ENCODE peak calls at places on chromosomes 2 and 18, in nine cellular contexts. K is stimulated activated CD8-positive, alpha-beta memory T cell treated with anti-CD3 and anti-CD28 coated beads, Interleukin-4, amount 100 ng/mL, for 4 hours; E is RWPE1; Y is immature natural killer cell; Q is CD8-positive, alpha-beta memory T cell; N is NCI-H146; L is activated CD4-positive, alpha-beta memory T cell treated with anti-CD3 and anti-CD28 coated beads for 36 hours; S is K562; A is Peyer's patch. V is an unnamed sample.

GRCh38 chr2:138421315-138421970 is 80.1 kb upstream of the SPOPL start:
- DNase-seq in K (no peak), E (peak; percentile 74), Y (no peak), Q (no peak), N (no peak), L (no peak), S (no peak), A (no peak), V (peak; percentile 7)

GRCh38 chr2:240396623-240397541 is 38.6 kb upstream of the GPC1 start:
- DNase-seq in K (no peak), E (no peak), Y (no peak), Q (no peak), N (no peak), L (no peak), S (no peak), A (peak; percentile 21), V (no peak)

GRCh38 chr2:2919574-2920365 is 457.8 kb downstream of the EIPR1 start:
- DNase-seq in K (no peak), E (no peak), Y (no peak), Q (no peak), N (peak; percentile 76), L (no peak), S (no peak), A (no peak), V (no peak)

GRCh38 chr18:52352920-52353319 is 12.9 kb downstream of the DCC start:
- DNase-seq in K (no peak), E (no peak), Y (no peak), Q (no peak), N (no peak), L (no peak), S (no peak), A (no peak), V (no peak)

GRCh38 chr2:216710531-216711282 is 15.4 kb upstream of the IGFBP5 start:
- DNase-seq in K (no peak), E (no peak), Y (no peak), Q (no peak), N (no peak), L (no peak), S (no peak), A (no peak), V (no peak)

GRCh38 chr2:42886921-42887320 is 94.5 kb upstream of the HAAO start:
- DNase-seq in K (no peak), E (no peak), Y (no peak), Q (no peak), N (no peak), L (no peak), S (no peak), A (no peak), V (no peak)

GRCh38 chr2:146659976-146660375 is 1184.9 kb upstream of the ACVR2A start:
- DNase-seq in K (no peak), E (no peak), Y (no peak), Q (no peak), N (no peak), L (no peak), S (no peak), A (no peak), V (no peak)

GRCh38 chr18:78522507-78522906 is 457.1 kb upstream of the SALL3 start:
- DNase-seq in K (no peak), E (no peak), Y (no peak), Q (no peak), N (no peak), L (no peak), S (no peak), A (no peak), V (no peak)

GRCh38 chr2:233840520-233840919 is 13.8 kb downstream of the HJURP start:
- DNase-seq in K (no peak), E (no peak), Y (no peak), Q (no peak), N (no peak), L (no peak), S (no peak), A (no peak), V (no peak)

GRCh38 chr2:109633284-109633961 is 19.3 kb downstream of the SOWAHC start:
- DNase-seq in K (no peak), E (no peak), Y (no peak), Q (no peak), N (no peak), L (peak; percentile 11), S (no peak), A (no peak), V (no peak)

GRCh38 chr18:76544511-76545350 is 49.7 kb upstream of the ZNF516 start:
- DNase-seq in K (no peak), E (no peak), Y (no peak), Q (no peak), N (peak; percentile 67), L (no peak), S (no peak), A (no peak), V (no peak)

GRCh38 chr2:120847700-120848321 is 112.1 kb downstream of the GLI2 start:
- DNase-seq in K (no peak), E (peak; percentile 62), Y (no peak), Q (no peak), N (no peak), L (no peak), S (no peak), A (peak; percentile 43), V (peak; percentile 44)

GRCh38 chr18:9653390-9653789 is 39.0 kb upstream of the PPP4R1 start:
- DNase-seq in K (no peak), E (no peak), Y (no peak), Q (no peak), N (peak; percentile 89), L (no peak), S (no peak), A (no peak), V (no peak)

GRCh38 chr2:111202266-111203040 is 81.7 kb downstream of the BCL2L11 start:
- DNase-seq in K (no peak), E (no peak), Y (no peak), Q (no peak), N (no peak), L (no peak), S (no peak), A (no peak), V (no peak)

GRCh38 chr2:215466097-215466909 is 30.4 kb upstream of the FN1 start:
- DNase-seq in K (no peak), E (no peak), Y (no peak), Q (no peak), N (no peak), L (no peak), S (no peak), A (no peak), V (no peak)

GRCh38 chr2:129827251-129827894 is 152.1 kb upstream of the RAB6C start:
- DNase-seq in K (no peak), E (no peak), Y (no peak), Q (no peak), N (no peak), L (no peak), S (peak; percentile 14), A (no peak), V (peak; percentile 7)

GRCh38 chr2:84031312-84031711 is 427.8 kb downstream of the SUCLG1 start:
- DNase-seq in K (no peak), E (no peak), Y (no peak), Q (no peak), N (no peak), L (no peak), S (no peak), A (no peak), V (no peak)

GRCh38 chr2:70977605-70978205 is 725 bp upstream of the ANKRD53 start:
- DNase-seq in K (no peak), E (peak; percentile 34), Y (peak; percentile 12), Q (no peak), N (peak; percentile 34), L (peak; percentile 66), S (no peak), A (no peak), V (no peak)

GRCh38 chr2:239729151-239729550 is 296.0 kb downstream of the NDUFA10 start:
- DNase-seq in K (no peak), E (no peak), Y (no peak), Q (no peak), N (no peak), L (no peak), S (no peak), A (no peak), V (no peak)

GRCh38 chr2:2101924-2102323 is 229.2 kb downstream of the MYT1L start:
- DNase-seq in K (no peak), E (no peak), Y (no peak), Q (no peak), N (peak; percentile 15), L (no peak), S (peak; percentile 21), A (no peak), V (no peak)

GRCh38 chr2:222736301-222736700 is 64.8 kb downstream of the MOGAT1 start:
- DNase-seq in K (no peak), E (no peak), Y (no peak), Q (no peak), N (no peak), L (no peak), S (peak; percentile 11), A (no peak), V (no peak)

GRCh38 chr2:179686718-179687342 is 174.6 kb downstream of the ZNF385B start:
- DNase-seq in K (no peak), E (no peak), Y (no peak), Q (no peak), N (no peak), L (no peak), S (no peak), A (no peak), V (no peak)

GRCh38 chr2:232133078-232133477 is 171.6 kb downstream of the DIS3L2 start:
- DNase-seq in K (no peak), E (peak; percentile 7), Y (no peak), Q (no peak), N (no peak), L (no peak), S (no peak), A (no peak), V (no peak)

GRCh38 chr2:162245051-162245450 is 1.8 kb upstream of the FAP start:
- DNase-seq in K (no peak), E (no peak), Y (no peak), Q (no peak), N (no peak), L (no peak), S (no peak), A (no peak), V (no peak)

GRCh38 chr2:55048514-55048924 is 1.7 kb downstream of the RTN4 start:
- DNase-seq in K (no peak), E (peak; percentile 6), Y (no peak), Q (no peak), N (peak; percentile 8), L (no peak), S (peak; percentile 80), A (no peak), V (peak; percentile 64)

GRCh38 chr2:112941753-112942653 is 31.0 kb downstream of the IL37 start:
- DNase-seq in K (no peak), E (peak; percentile 63), Y (peak; percentile 48), Q (peak; percentile 44), N (peak; percentile 59), L (peak; percentile 85), S (peak; percentile 88), A (peak; percentile 85), V (peak; percentile 84)

GRCh38 chr2:126660068-126660467 is 4.1 kb downstream of the GYPC start:
- DNase-seq in K (no peak), E (no peak), Y (no peak), Q (no peak), N (no peak), L (no peak), S (no peak), A (no peak), V (no peak)

GRCh38 chr2:203871371-203871983 is 3.9 kb downstream of the CTLA4 start:
- DNase-seq in K (no peak), E (no peak), Y (no peak), Q (no peak), N (no peak), L (peak; percentile 61), S (no peak), A (no peak), V (no peak)

GRCh38 chr2:47311764-47312503 is 91.0 kb upstream of the MSH2 start:
- DNase-seq in K (no peak), E (no peak), Y (no peak), Q (no peak), N (no peak), L (no peak), S (no peak), A (no peak), V (no peak)

GRCh38 chr2:164213916-164214315 is 407.4 kb downstream of the GRB14 start:
- DNase-seq in K (no peak), E (no peak), Y (no peak), Q (no peak), N (no peak), L (no peak), S (no peak), A (no peak), V (no peak)

GRCh38 chr2:150473767-150474166 is 13.7 kb downstream of the RND3 start:
- DNase-seq in K (no peak), E (no peak), Y (no peak), Q (no peak), N (no peak), L (no peak), S (no peak), A (no peak), V (no peak)